ENCODE peak calls at places on chromosomes 5 and 9, in six cellular contexts. W is heart left ventricle; K is naive thymus-derived CD4-positive, alpha-beta T cell; J is neuronal stem cell; M is H9; S is aorta. I is an unnamed sample. For H3K4me1, the result is how much of the 10 kb centered on the place peaks cover.

GRCh38 chr5:160254706-160255105 is 25.4 kb downstream of the FABP6 start:
- DNase-seq in W (no peak), J (no peak), K (no peak), S (no peak), M (no peak), I (no peak)

GRCh38 chr9:122122903-122123632 is 30.0 kb upstream of the TTLL11 start:
- DNase-seq in K (peak), S (peak), W (peak), J (peak), M (peak), I (peak)

GRCh38 chr5:133993152-133993548 is 11.6 kb downstream of the VDAC1 start:
- DNase-seq in S (no peak), W (no peak), K (no peak), J (no peak), M (no peak), I (no peak)

GRCh38 chr9:75185585-75186170 is 97.4 kb downstream of the OSTF1 start:
- DNase-seq in K (peak), S (no peak), W (no peak), J (peak), M (peak), I (peak)

GRCh38 chr5:52693279-52693678 is 94.4 kb upstream of the ITGA1 start:
- DNase-seq in J (no peak), K (peak), M (peak), S (peak), W (peak), I (no peak)

GRCh38 chr9:696332-697090 is 145.0 kb upstream of the DMRT1 start:
- DNase-seq in M (no peak), J (no peak), W (no peak), S (no peak), K (no peak), I (no peak)

GRCh38 chr5:116546033-116546742 is 28.4 kb downstream of the SEMA6A start:
- DNase-seq in J (no peak), K (no peak), S (no peak), M (no peak), W (no peak), I (no peak)

GRCh38 chr9:6922680-6923079 is 164.9 kb downstream of the KDM4C start:
- DNase-seq in J (no peak), K (no peak), W (no peak), M (no peak), S (no peak), I (no peak)

GRCh38 chr9:87592554-87593394 is 95.1 kb downstream of the DAPK1 start:
- DNase-seq in J (no peak), W (peak), K (no peak), S (peak), M (no peak), I (no peak)

GRCh38 chr5:28945859-28946258 is 1907.5 kb upstream of the CDH9 start:
- DNase-seq in W (no peak), K (no peak), M (no peak), S (no peak), J (no peak), I (no peak)

GRCh38 chr9:28774433-28775029 is 1201.2 kb upstream of the C9orf72 start:
- DNase-seq in M (no peak), K (no peak), J (peak), S (no peak), W (no peak), I (no peak)

GRCh38 chr5:5063533-5063953 is 76.6 kb upstream of the ADAMTS16 start:
- DNase-seq in K (no peak), W (no peak), M (peak), S (no peak), J (no peak), I (no peak)

GRCh38 chr9:91485006-91485405 is 61.4 kb upstream of the NFIL3 start:
- DNase-seq in W (no peak), J (no peak), K (no peak), M (no peak), S (no peak), I (no peak)

GRCh38 chr9:35906923-35907699 is 1.1 kb downstream of the HRCT1 start:
- DNase-seq in J (no peak), W (peak), K (no peak), S (peak), M (no peak), I (no peak)
- H3K4me1 ChIP-seq in J (half or more), W (half or more), K (half or more), S (under half), M (under half), I (half or more)

DNA sequence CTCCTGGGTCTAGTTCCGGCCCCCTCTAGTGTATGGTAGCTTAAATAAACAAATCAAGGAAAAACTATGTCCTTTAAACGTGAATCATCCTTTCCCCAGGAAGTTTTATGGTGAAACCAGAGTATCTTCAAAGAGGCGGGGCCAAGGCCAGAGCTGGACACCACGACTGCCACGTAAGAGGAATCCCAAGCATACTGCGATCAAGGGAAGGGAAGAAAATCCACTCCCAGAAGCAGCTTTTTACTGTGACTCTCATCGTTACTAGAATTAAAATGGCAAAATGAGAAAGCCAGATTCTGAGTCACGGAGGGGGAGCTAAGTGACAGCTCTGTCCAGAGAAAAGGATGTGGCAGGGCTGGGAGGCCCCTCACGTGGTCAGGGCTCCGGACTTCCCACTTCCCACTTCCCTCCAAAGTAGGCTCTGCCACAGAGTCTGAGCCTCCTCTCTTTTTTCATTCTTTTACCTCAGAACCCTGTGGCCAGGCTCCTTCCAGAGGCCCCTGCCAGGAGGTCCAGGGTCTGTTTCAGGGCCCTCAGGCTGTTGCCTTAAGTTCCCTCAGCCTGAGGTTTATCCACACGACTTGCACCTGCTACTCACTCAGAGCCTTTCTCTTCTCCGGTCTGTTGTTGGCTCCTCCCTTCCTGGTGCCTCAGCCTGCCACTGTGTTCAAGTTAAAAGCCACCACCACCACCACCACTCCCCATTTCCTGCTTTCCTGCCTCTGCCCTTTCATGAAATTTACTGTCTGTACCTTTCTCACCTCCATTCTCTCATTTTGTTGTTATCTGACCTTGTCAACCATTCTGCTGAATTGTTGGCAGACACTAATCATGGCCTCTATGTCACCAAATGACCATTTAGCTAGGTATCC is 1.4 kb upstream of the GLRX start:
- DNase-seq in W (peak), M (peak), S (peak), K (peak), J (no peak), I (peak)
- H3K4me1 ChIP-seq in W (under half), M (under half), S (under half), K (under half), J (under half), I (half or more)

DNA sequence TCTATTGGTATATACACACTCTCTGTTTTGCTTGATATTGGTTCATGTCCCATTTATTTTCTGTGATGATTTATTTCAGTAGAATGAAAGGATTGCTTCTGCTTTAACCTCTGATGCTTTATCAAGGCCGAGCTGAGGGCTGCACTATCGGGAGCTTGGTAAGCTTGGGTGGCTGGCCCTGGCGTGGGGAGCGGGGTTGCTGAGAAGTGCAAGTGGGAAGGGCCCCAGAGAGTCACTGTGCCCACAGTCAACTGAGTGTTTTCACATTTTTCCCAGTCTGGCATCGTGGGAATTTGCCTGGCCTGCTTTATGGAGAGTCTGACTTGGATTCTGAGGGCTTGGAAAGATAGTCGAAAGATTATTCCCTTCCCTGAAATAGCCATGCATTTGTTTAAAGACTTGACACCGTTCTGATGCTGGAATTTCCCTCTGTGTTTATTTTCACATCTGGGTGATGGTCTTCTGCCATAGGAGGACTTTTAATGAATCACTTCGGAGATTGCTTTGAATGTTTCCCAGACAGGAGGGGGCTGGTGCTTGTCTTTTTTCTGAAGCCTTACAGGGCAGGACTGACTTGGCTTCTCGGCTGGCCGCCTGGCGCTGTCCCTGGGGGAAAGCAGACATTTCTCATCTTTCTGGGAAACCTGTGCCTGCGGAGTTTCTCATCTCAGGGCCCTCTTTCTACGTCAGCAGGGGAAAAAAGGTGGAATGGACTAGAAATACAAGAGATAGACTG is 139.0 kb downstream of the BOD1 start:
- DNase-seq in S (no peak), W (no peak), M (no peak), K (no peak), J (no peak), I (no peak)
- H3K4me1 ChIP-seq in S (under half), W (under half), M (under half), K (under half), J (under half), I (under half)

GRCh38 chr9:21097817-21098216 is 20.1 kb upstream of the IFNB1 start:
- DNase-seq in J (no peak), W (no peak), M (no peak), S (no peak), K (no peak), I (no peak)
- H3K4me1 ChIP-seq in J (under half), W (under half), M (under half), S (under half), K (under half), I (under half)

DNA sequence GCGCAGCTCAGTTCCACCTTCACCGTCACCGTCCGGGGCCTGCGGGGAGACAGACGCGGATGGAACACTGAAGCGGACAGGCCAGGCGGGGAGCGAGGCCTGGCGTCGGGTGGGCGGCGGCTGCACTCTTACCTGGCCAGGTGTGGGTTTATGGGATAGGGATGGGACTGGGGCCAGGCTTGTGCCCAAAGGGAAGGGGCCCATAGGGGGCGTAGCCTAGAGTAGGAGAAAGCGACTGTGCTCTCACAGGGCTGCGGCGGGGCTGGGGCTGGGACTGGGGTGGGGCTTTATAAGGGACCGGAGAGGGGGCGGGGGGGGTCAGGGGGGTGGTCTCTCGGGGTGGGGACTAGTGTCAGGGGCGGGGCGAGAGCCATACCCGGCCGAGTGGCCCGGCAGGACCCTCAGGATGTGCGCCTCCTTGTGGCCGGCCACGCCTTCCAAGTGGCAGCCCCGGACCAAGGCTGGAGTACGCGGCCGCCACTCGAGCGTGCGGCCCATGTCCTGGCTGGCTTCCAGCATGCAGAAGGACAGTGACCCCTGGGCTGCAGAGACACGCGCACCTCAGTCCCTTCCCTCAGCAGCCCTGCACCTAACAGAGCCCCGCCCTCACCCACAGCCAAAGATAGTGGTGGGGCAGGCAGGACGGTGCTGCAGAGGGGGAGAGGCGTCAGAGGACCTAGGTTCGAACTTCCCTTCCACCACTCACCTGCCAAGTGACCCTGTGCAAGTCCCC is 22.8 kb downstream of the FPGS start:
- DNase-seq in K (no peak), J (peak), S (no peak), W (peak), M (peak), I (no peak)
- H3K4me1 ChIP-seq in K (under half), J (under half), S (under half), W (under half), M (under half), I (under half)